ENCODE peak calls at places on chromosomes 2 and 18, in eight cellular contexts. H, Y, S, K, F, O, N and D are unnamed samples.

GRCh38 chr2:16244966-16245320 is 304.6 kb downstream of the MYCN start:
- DNase-seq in H (no peak), Y (no peak), S (no peak), K (no peak), F (peak), O (no peak), N (no peak), D (no peak)

GRCh38 chr2:43576983-43577892 is 18.6 kb downstream of the THADA start:
- DNase-seq in H (no peak), Y (peak), S (peak), K (peak), F (no peak), O (no peak), N (peak), D (peak)

GRCh38 chr18:47872426-47872825 is 58.0 kb downstream of the SMAD2 start:
- DNase-seq in H (no peak), Y (no peak), S (no peak), K (no peak), F (no peak), O (no peak), N (no peak), D (no peak)

GRCh38 chr2:43293744-43294695 is 67.6 kb upstream of the ZFP36L2 start:
- DNase-seq in H (no peak), Y (peak), S (peak), K (no peak), F (peak), O (no peak), N (peak), D (peak)

GRCh38 chr2:219681301-219682290 is 54.2 kb downstream of the SLC4A3 start:
- DNase-seq in H (no peak), Y (peak), S (no peak), K (no peak), F (no peak), O (peak), N (peak), D (peak)

GRCh38 chr2:200962821-200963128 is 685 bp downstream of the ORC2 start:
- DNase-seq in H (no peak), Y (no peak), S (peak), K (no peak), F (no peak), O (no peak), N (no peak), D (peak)

GRCh38 chr2:239472220-239472775 is 71.5 kb upstream of the HDAC4 start:
- DNase-seq in H (no peak), Y (no peak), S (no peak), K (no peak), F (no peak), O (peak), N (no peak), D (no peak)

GRCh38 chr2:64825831-64826496 is 163.2 kb upstream of the SLC1A4 start:
- DNase-seq in H (no peak), Y (no peak), S (no peak), K (no peak), F (no peak), O (no peak), N (no peak), D (no peak)

GRCh38 chr18:22559414-22560282 is 141.9 kb upstream of the CTAGE1 start:
- DNase-seq in H (peak), Y (peak), S (peak), K (peak), F (peak), O (peak), N (peak), D (peak)

GRCh38 chr2:231696004-231696367 is 12.3 kb upstream of the PTMA start:
- DNase-seq in H (no peak), Y (peak), S (no peak), K (no peak), F (no peak), O (no peak), N (no peak), D (peak)

GRCh38 chr18:49273201-49273880 is 187.1 kb downstream of the DYM start:
- DNase-seq in H (no peak), Y (no peak), S (no peak), K (no peak), F (no peak), O (no peak), N (peak), D (no peak)

DNA sequence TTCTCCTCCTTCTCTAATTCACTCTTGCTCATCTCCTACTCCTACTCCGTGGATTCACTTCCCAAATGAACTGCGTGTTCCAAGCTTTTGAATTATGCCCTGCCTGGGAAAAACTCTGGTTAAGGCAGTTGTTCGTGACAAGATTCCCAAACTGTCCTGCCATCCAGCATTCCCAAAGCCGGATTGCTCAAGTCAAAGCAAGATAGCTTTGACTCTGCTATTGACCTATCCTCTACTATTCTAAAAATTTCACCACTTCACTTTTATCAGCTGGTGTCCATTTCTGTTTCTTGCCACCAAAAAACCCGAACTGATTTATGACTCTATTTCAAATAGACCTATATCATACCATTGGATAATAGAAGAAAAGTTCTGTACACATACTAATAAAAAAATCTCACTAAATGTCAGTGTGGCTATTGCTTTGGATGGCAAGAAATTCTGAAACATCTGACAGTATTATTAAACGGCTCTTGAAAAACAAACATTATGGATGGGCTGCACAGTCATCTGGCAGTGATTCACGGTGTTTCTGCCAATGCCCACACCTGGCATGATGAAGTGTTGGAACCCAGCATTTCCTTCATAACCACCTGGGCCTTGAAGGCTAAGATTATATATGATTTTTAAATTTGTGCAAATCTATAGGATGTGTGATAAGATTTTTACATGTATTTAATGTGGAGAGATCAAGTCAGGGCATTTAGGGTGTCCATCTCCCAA is 87.4 kb downstream of the NCKAP5 start:
- DNase-seq in H (no peak), Y (no peak), S (no peak), K (no peak), F (no peak), O (no peak), N (no peak), D (no peak)
- H3K27ac ChIP-seq in H (no peak), Y (no peak), S (no peak), K (no peak), F (no peak), O (no peak), N (no peak), D (no peak)

DNA sequence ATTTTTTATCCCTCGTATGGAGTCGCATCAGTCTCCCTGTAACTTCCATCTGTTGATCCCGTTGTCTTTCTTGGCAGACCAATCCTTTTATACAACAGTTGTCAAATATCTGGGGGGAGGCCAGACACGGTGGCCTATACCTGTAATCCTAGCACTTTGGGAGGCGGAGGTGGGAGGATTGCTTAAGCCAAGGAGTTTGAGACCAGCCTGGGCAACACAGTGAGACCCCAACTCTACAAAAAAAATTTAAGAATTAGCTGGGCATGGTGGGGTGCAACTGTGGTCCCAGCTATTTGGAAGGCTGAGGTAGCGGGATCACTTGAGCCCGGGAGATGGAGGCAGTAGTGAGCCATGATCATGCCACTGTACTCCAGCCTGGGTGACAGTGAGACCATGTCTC is 2.0 kb downstream of the XRCC5 start:
- DNase-seq in H (no peak), Y (no peak), S (no peak), K (no peak), F (no peak), O (peak), N (no peak), D (no peak)
- H3K27ac ChIP-seq in H (no peak), Y (no peak), S (peak), K (no peak), F (no peak), O (no peak), N (peak), D (peak)

GRCh38 chr2:37188570-37188969 is at the start of gene SULT6B1:
- DNase-seq in H (no peak), Y (no peak), S (no peak), K (no peak), F (no peak), O (no peak), N (no peak), D (no peak)
- H3K27ac ChIP-seq in H (peak), Y (no peak), S (peak), K (no peak), F (no peak), O (no peak), N (no peak), D (no peak)

GRCh38 chr2:134718956-134719814 is at the start of gene TMEM163:
- DNase-seq in H (peak), Y (no peak), S (peak), K (no peak), F (peak), O (peak), N (no peak), D (peak)
- H3K27ac ChIP-seq in H (no peak), Y (no peak), S (peak), K (no peak), F (no peak), O (no peak), N (no peak), D (no peak)

DNA sequence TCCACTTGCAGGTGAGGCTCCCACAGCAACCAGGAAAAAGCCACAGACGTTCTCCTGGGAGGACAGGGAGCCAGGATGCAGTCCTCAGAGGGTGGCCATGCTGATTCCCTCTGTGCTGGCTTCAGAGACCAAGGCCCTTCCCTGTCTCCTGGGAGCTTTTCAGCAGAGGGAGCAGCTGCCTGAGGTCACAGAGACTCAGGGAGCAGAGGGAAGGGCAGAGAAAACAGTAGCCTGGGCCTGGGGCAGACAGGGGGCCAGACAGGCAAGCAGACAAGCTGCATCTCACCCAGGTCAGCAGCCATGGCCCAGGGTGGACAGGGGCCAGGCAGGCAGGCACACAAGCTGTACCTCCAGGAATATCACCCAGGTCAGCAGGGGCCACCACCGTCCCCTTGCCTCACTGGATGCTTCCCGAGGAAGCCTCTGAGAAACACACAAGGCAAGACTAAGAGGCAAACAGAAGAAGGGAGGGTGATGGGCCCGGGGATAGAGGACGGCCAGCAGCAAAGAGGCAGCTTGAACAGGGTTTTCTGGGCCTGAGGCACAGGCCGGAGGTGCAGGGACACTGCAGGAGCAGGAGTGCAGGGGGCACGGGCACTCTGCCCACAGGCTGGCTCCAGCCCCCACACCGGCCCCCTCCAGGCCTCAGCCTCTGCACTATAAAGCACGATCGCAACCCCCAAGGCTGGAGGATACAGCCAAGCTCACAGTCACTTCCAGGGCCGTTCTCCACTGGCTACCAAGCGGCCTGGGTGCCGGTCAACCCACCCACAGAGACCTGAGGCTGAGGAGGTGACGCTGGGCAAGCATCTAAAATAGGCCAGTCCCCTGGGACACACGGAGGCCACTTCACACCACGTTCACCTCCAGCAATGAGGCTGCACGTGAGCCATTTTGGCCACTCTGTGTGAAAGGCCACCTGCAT is 6.1 kb downstream of the SLC66A2 start:
- DNase-seq in H (no peak), Y (no peak), S (peak), K (no peak), F (no peak), O (peak), N (no peak), D (peak)
- H3K27ac ChIP-seq in H (no peak), Y (no peak), S (peak), K (no peak), F (no peak), O (no peak), N (no peak), D (no peak)

GRCh38 chr2:162090109-162090508 is 16.1 kb upstream of the DPP4 start:
- DNase-seq in H (no peak), Y (peak), S (no peak), K (no peak), F (no peak), O (no peak), N (no peak), D (no peak)

GRCh38 chr2:162092656-162093556 is 18.9 kb upstream of the DPP4 start:
- DNase-seq in H (no peak), Y (peak), S (peak), K (no peak), F (no peak), O (no peak), N (peak), D (peak)

GRCh38 chr2:162086904-162087303 is 12.9 kb upstream of the DPP4 start:
- DNase-seq in H (no peak), Y (peak), S (no peak), K (no peak), F (no peak), O (no peak), N (peak), D (no peak)

GRCh38 chr2:162091325-162092007 is 17.5 kb upstream of the DPP4 start:
- DNase-seq in H (no peak), Y (no peak), S (peak), K (no peak), F (no peak), O (peak), N (no peak), D (no peak)

GRCh38 chr2:162092008-162092390 is 18.0 kb upstream of the DPP4 start:
- DNase-seq in H (no peak), Y (peak), S (no peak), K (no peak), F (no peak), O (no peak), N (no peak), D (no peak)
- H3K27ac ChIP-seq in H (no peak), Y (no peak), S (no peak), K (no peak), F (no peak), O (no peak), N (peak), D (peak)